ENCODE peak calls at places on chromosomes 13 and 19, in seven cellular contexts. J is OCI-LY7, B is Peyer's patch, Q is brain microvascular endothelial cell, C is thoracic aorta, E is natural killer cell, Y is BJ. S is an unnamed sample.

GRCh38 chr13:55230570-55230908 is 1910.2 kb upstream of the PRR20A start:
- DNase-seq in E (no peak), Q (no peak), B (no peak), Y (no peak), J (no peak), C (no peak), S (no peak)

GRCh38 chr19:15507068-15508034 is 974 bp upstream of the CYP4F22 start:
- DNase-seq in Q (no peak), J (no peak), Y (no peak), C (no peak), E (no peak), B (no peak), S (no peak)

GRCh38 chr13:74074723-74075122 is 59.5 kb downstream of the KLF12 start:
- DNase-seq in Y (no peak), J (no peak), Q (peak; percentile 18), E (no peak), B (no peak), C (no peak), S (no peak)

GRCh38 chr13:21676611-21677021 is 5.7 kb downstream of the FGF9 start:
- DNase-seq in Y (no peak), E (no peak), J (peak; percentile 45), C (no peak), Q (no peak), B (peak; percentile 63), S (no peak)

GRCh38 chr19:1131718-1132552 is 28.1 kb downstream of the GPX4 start:
- DNase-seq in Q (peak; percentile 70), E (peak; percentile 83), C (peak; percentile 91), Y (peak; percentile 52), B (peak; percentile 97), J (peak; percentile 89), S (peak; percentile 76)

GRCh38 chr13:34162545-34162936 is 344.6 kb downstream of the RFC3 start:
- DNase-seq in Y (peak; percentile 56), Q (no peak), C (no peak), J (no peak), E (no peak), B (no peak), S (no peak)

GRCh38 chr13:79228972-79229371 is 177.1 kb downstream of the RBM26 start:
- DNase-seq in B (no peak), Q (no peak), C (no peak), E (no peak), J (no peak), Y (no peak), S (no peak)

GRCh38 chr13:83229574-83230300 is 652.5 kb downstream of the SLITRK1 start:
- DNase-seq in C (no peak), E (no peak), Y (no peak), J (no peak), B (no peak), Q (no peak), S (no peak)

GRCh38 chr19:18593367-18594095 is 4.9 kb downstream of the REX1BD start:
- DNase-seq in B (no peak), C (no peak), J (peak; percentile 39), E (no peak), Q (no peak), Y (no peak), S (no peak)

GRCh38 chr19:55473613-55474012 is 2.8 kb upstream of the ZNF628 start:
- DNase-seq in J (no peak), B (no peak), E (no peak), Y (no peak), C (no peak), Q (no peak), S (no peak)

GRCh38 chr13:63184693-63185092 is 1769.0 kb upstream of the PCDH20 start:
- DNase-seq in Q (peak; percentile 98), Y (peak; percentile 7), E (no peak), J (no peak), C (no peak), B (no peak), S (no peak)

GRCh38 chr13:27797228-27797624 is 4.9 kb downstream of the GSX1 start:
- DNase-seq in J (no peak), Q (peak; percentile 5), Y (no peak), E (no peak), C (no peak), B (no peak), S (no peak)

GRCh38 chr19:51071006-51071405 is 6.1 kb upstream of the KLK13 start:
- DNase-seq in B (no peak), J (no peak), E (no peak), Q (no peak), C (no peak), Y (no peak), S (no peak)

GRCh38 chr19:1663854-1664253 is 11.4 kb upstream of the TCF3 start:
- DNase-seq in C (no peak), E (no peak), Q (no peak), Y (no peak), B (no peak), J (no peak), S (no peak)

GRCh38 chr13:106151056-106151699 is 384.3 kb downstream of the EFNB2 start:
- DNase-seq in C (no peak), E (no peak), J (no peak), B (peak; percentile 61), Q (peak; percentile 92), Y (peak; percentile 74), S (no peak)

GRCh38 chr19:29378126-29378525 is 147.7 kb upstream of the VSTM2B start:
- DNase-seq in B (no peak), J (no peak), Y (no peak), Q (no peak), E (no peak), C (no peak), S (no peak)

GRCh38 chr19:9962623-9963290 is 26.4 kb upstream of the OLFM2 start:
- DNase-seq in E (no peak), J (no peak), B (no peak), C (no peak), Y (no peak), Q (no peak), S (no peak)

GRCh38 chr13:90510319-90510718 is 837.2 kb upstream of the MIR17HG start:
- DNase-seq in J (no peak), E (no peak), C (no peak), Y (no peak), B (no peak), Q (no peak), S (no peak)

GRCh38 chr13:37682496-37682895 is 83.9 kb upstream of the POSTN start:
- DNase-seq in E (no peak), C (no peak), B (no peak), Y (no peak), Q (no peak), J (no peak), S (no peak)

GRCh38 chr13:37680137-37680536 is 81.6 kb upstream of the POSTN start:
- DNase-seq in Q (no peak), Y (no peak), B (no peak), E (no peak), C (no peak), J (no peak), S (no peak)

GRCh38 chr13:37681295-37682032 is 82.9 kb upstream of the POSTN start:
- DNase-seq in Y (peak; percentile 79), E (no peak), Q (peak; percentile 87), C (no peak), J (no peak), B (no peak), S (no peak)

DNA sequence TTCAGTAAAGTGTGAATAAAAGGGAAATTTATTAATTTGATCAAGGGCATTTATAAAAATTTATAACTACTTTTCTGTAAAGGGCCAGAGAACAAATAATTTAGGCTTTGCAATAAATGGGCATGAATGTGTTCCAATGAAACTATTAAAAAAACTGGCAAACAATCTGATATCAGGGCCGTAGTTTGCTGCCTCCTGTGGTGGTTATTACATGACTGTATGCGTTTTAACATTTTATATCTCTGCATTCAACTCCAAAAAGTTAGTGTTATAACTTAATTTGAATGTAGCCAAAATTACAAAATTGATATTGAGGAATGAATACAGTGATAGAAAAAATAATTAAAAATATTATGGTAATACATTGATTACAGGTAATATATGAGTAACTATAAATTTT is 80.5 kb upstream of the POSTN start:
- DNase-seq in Q (no peak), C (no peak), Y (no peak), B (no peak), J (no peak), E (no peak), S (no peak)
- TF ChIP-seq CTCF in Q (peak; percentile 54), C (no peak), Y (no peak), B (no peak), J (peak; percentile 33), E (no peak), S (no peak)

GRCh38 chr19:37988758-37989635 is 82.0 kb downstream of the SIPA1L3 start:
- DNase-seq in C (no peak), Q (peak; percentile 35), Y (no peak), E (no peak), J (no peak), B (no peak), S (no peak)

GRCh38 chr19:37989855-37990254 is 82.8 kb downstream of the SIPA1L3 start:
- DNase-seq in Q (no peak), C (no peak), B (no peak), J (no peak), E (no peak), Y (no peak), S (no peak)

GRCh38 chr19:37990362-37990761 is 83.4 kb downstream of the SIPA1L3 start:
- DNase-seq in Q (no peak), B (no peak), Y (no peak), J (no peak), E (no peak), C (no peak), S (no peak)

GRCh38 chr19:37986048-37986750 is 79.2 kb downstream of the SIPA1L3 start:
- DNase-seq in C (no peak), Y (no peak), B (peak; percentile 59), Q (no peak), E (no peak), J (peak; percentile 68), S (no peak)

GRCh38 chr19:37987356-37988332 is 80.6 kb downstream of the SIPA1L3 start:
- DNase-seq in J (peak; percentile 64), E (no peak), Y (no peak), B (no peak), C (no peak), Q (no peak), S (no peak)
- TF ChIP-seq CTCF in J (peak; percentile 92), E (no peak), Y (peak; percentile 13), B (peak; percentile 33), C (no peak), Q (peak; percentile 62), S (no peak)

DNA sequence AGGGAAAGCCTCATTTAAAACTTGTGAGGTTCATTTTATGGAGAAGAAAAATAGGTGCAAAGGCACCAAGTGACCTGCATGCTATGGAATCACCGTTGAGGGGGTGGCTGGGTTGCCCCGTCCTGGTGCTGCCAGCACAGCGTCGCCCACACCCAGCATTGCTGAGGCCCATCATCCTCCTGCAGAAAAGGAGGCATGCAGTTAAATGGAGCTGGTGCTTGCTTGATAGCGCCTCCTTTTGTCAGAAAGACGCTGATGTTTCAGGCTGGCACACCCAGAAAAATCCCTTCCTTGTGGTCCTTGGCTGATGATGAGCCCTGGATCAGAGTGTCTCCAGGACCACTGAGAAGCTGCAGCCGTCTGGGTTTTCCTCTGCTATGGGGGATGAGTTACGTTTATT is 36.9 kb downstream of the DHRS12 start:
- DNase-seq in B (no peak), C (no peak), E (no peak), Y (no peak), J (no peak), Q (no peak), S (no peak)
- TF ChIP-seq CTCF in B (no peak), C (no peak), E (no peak), Y (no peak), J (peak; percentile 41), Q (peak; percentile 35), S (no peak)

DNA sequence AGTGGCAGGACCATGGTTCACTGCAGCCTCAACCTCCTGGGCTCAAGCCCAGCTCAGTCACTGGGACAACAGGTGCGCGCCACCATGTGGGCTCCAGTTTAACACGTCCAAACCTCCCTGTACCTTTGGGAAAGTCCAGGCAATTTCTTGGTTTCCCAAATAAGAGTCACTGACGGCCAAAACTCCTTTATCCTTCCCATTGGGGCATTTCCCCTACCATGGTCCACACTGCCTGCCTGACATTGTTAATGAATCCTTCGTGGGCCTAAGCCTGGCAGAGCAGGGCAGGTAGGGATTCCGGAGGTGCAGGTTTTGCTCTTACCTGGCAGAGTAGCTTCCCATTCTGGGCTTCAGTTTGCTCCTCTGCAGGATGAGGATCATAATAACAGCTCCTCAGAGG is 66.2 kb upstream of the TM9SF2 start:
- DNase-seq in E (no peak), B (no peak), C (no peak), Q (no peak), Y (no peak), J (no peak), S (no peak)
- TF ChIP-seq CTCF in E (no peak), B (no peak), C (no peak), Q (no peak), Y (no peak), J (no peak), S (no peak)

S was measured in activated B cell treated with CpG ODN at 0.5 μM for 24 hours.